ENCODE peak calls at places on chromosomes 1 and 21, in eight cellular contexts. N, A, H, S, Q, J, R and D are unnamed samples.

GRCh38 chr1:229582011-229582694 is 23.6 kb upstream of the ABCB10 start:
- DNase-seq in N (no peak), A (no peak), H (no peak), S (peak; percentile 14), Q (no peak), J (no peak), R (peak; percentile 58), D (peak; percentile 62)

GRCh38 chr1:168504064-168504837 is 39.5 kb downstream of the XCL2 start:
- DNase-seq in N (no peak), A (no peak), H (peak; percentile 42), S (no peak), Q (peak; percentile 81), J (no peak), R (peak; percentile 80), D (peak; percentile 70)

GRCh38 chr1:56589369-56589768 is 10.0 kb upstream of the PLPP3 start:
- DNase-seq in N (no peak), A (no peak), H (no peak), S (no peak), Q (no peak), J (no peak), R (no peak), D (no peak)

GRCh38 chr1:64363116-64363515 is 106.8 kb upstream of the CACHD1 start:
- DNase-seq in N (no peak), A (no peak), H (no peak), S (no peak), Q (no peak), J (no peak), R (no peak), D (no peak)

GRCh38 chr1:205578780-205579571 is 52.8 kb downstream of the ELK4 start:
- DNase-seq in N (peak; percentile 95), A (no peak), H (no peak), S (no peak), Q (peak; percentile 41), J (no peak), R (peak; percentile 27), D (no peak)

GRCh38 chr1:15786581-15786980 is 20.9 kb downstream of the UQCRHL start:
- DNase-seq in N (peak; percentile 48), A (no peak), H (no peak), S (no peak), Q (no peak), J (no peak), R (no peak), D (no peak)

GRCh38 chr1:42743302-42744029 is 3.4 kb upstream of the CLDN19 start:
- DNase-seq in N (no peak), A (no peak), H (no peak), S (no peak), Q (no peak), J (no peak), R (no peak), D (no peak)

GRCh38 chr21:38909109-38909508 is 103.4 kb downstream of the ETS2 start:
- DNase-seq in N (no peak), A (no peak), H (no peak), S (no peak), Q (no peak), J (no peak), R (no peak), D (no peak)

GRCh38 chr1:78086697-78087096 is 40.9 kb downstream of the GIPC2 start:
- DNase-seq in N (no peak), A (no peak), H (no peak), S (no peak), Q (no peak), J (no peak), R (no peak), D (no peak)

GRCh38 chr1:237062976-237063375 is 21.0 kb downstream of the RYR2 start:
- DNase-seq in N (no peak), A (no peak), H (no peak), S (no peak), Q (no peak), J (no peak), R (no peak), D (no peak)

GRCh38 chr1:229164338-229164737 is 106.6 kb upstream of the RAB4A start:
- DNase-seq in N (no peak), A (no peak), H (no peak), S (no peak), Q (no peak), J (no peak), R (no peak), D (no peak)

GRCh38 chr1:36576677-36577076 is 94.0 kb upstream of the CSF3R start:
- DNase-seq in N (no peak), A (no peak), H (no peak), S (no peak), Q (no peak), J (no peak), R (no peak), D (no peak)

GRCh38 chr1:219179293-219179692 is 5.6 kb downstream of the LYPLAL1 start:
- DNase-seq in N (no peak), A (no peak), H (no peak), S (no peak), Q (no peak), J (no peak), R (no peak), D (no peak)

GRCh38 chr1:7698666-7699065 is 72.4 kb upstream of the VAMP3 start:
- DNase-seq in N (no peak), A (no peak), H (no peak), S (no peak), Q (no peak), J (no peak), R (no peak), D (no peak)

GRCh38 chr21:37936010-37936785 is 19.9 kb upstream of the KCNJ6 start:
- DNase-seq in N (peak; percentile 65), A (no peak), H (no peak), S (no peak), Q (no peak), J (no peak), R (no peak), D (no peak)

GRCh38 chr21:44701541-44701940 is 4.6 kb downstream of the KRTAP10-12 start:
- DNase-seq in N (no peak), A (no peak), H (no peak), S (no peak), Q (no peak), J (no peak), R (peak; percentile 24), D (no peak)
- H3K4me1 ChIP-seq in N (no peaks in the 10 kb centered on the region), A (no peaks in the 10 kb centered on the region), H (no peaks in the 10 kb centered on the region), S (no peaks in the 10 kb centered on the region), Q (no peaks in the 10 kb centered on the region), J (no peaks in the 10 kb centered on the region), R (no peaks in the 10 kb centered on the region), D (no peaks in the 10 kb centered on the region)

GRCh38 chr1:183600136-183600535 is 9.9 kb upstream of the NCF2 start:
- DNase-seq in N (peak; percentile 49), A (no peak), H (peak; percentile 58), S (no peak), Q (no peak), J (no peak), R (no peak), D (no peak)

GRCh38 chr1:183596500-183596899 is 6.2 kb upstream of the NCF2 start:
- DNase-seq in N (no peak), A (no peak), H (no peak), S (no peak), Q (no peak), J (no peak), R (no peak), D (no peak)

GRCh38 chr1:183597656-183598055 is 7.4 kb upstream of the NCF2 start:
- DNase-seq in N (no peak), A (no peak), H (no peak), S (no peak), Q (no peak), J (no peak), R (no peak), D (no peak)

GRCh38 chr1:183595537-183595936 is 5.3 kb upstream of the NCF2 start:
- DNase-seq in N (no peak), A (no peak), H (no peak), S (no peak), Q (no peak), J (no peak), R (no peak), D (no peak)

GRCh38 chr1:183598386-183598785 is 8.1 kb upstream of the NCF2 start:
- DNase-seq in N (no peak), A (no peak), H (no peak), S (no peak), Q (no peak), J (no peak), R (no peak), D (no peak)
- H3K27ac ChIP-seq in N (no peak overlapping the region), A (no peak overlapping the region), H (no peak overlapping the region), S (no peak overlapping the region), Q (no peak overlapping the region), J (no peak overlapping the region), R (no peak overlapping the region), D (no peak overlapping the region)

DNA sequence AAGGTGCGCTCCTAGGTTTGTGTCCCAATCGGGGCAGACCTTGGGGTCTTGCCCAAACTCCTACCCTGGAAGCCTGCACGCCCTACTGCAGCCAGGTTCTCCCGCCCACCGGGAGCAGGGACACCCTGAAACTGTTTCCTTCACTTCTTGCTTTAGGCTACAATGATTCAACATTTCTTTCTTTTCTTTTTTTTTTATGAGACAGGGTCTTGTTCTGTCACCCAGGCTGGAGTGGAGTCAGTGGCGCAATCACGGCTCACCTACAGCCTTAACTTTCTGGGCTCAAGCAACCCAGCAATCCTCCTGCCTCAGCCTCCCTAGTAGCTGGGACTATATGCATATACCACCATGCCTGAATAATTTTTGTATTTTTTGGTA is 75.8 kb downstream of the ITPKB start:
- DNase-seq in N (no peak), A (no peak), H (no peak), S (no peak), Q (peak; percentile 75), J (no peak), R (no peak), D (no peak)
- H3K4me1 ChIP-seq in N (peaks cover 35% of the 10 kb centered on the region), A (peaks cover 47% of the 10 kb centered on the region), H (peaks cover 11% of the 10 kb centered on the region), S (peaks cover 51% of the 10 kb centered on the region), Q (peaks cover 94% of the 10 kb centered on the region), J (peaks cover 54% of the 10 kb centered on the region), R (peaks cover 26% of the 10 kb centered on the region), D (peaks cover 91% of the 10 kb centered on the region)

GRCh38 chr1:9594471-9595155 is 5.9 kb downstream of the TMEM201 start:
- DNase-seq in N (no peak), A (no peak), H (no peak), S (no peak), Q (peak; percentile 44), J (no peak), R (no peak), D (peak; percentile 40)
- H3K27ac ChIP-seq in N (no peak overlapping the region), A (no peak overlapping the region), H (no peak overlapping the region), S (no peak overlapping the region), Q (no peak overlapping the region), J (no peak overlapping the region), R (no peak overlapping the region), D (no peak overlapping the region)

GRCh38 chr21:29379517-29380054 is 80.9 kb downstream of the BACH1 start:
- DNase-seq in N (no peak), A (no peak), H (no peak), S (no peak), Q (no peak), J (no peak), R (no peak), D (peak; percentile 49)
- H3K4me1 ChIP-seq in N (peaks cover 17% of the 10 kb centered on the region), A (no peaks in the 10 kb centered on the region), H (peaks cover 10% of the 10 kb centered on the region), S (peaks cover 4% of the 10 kb centered on the region), Q (no peaks in the 10 kb centered on the region), J (peaks cover 8% of the 10 kb centered on the region), R (no peaks in the 10 kb centered on the region), D (peaks cover 7% of the 10 kb centered on the region)